ENCODE peak calls at places on chromosome 12, in five cellular contexts. S, C, B, Y and J are unnamed samples.
A peak's percentile ranks its signal among the peaks of the same experiment; 100 is the strongest.

GRCh38 chr12:93818488-93819047 is 141.4 kb downstream of the CRADD start:
- DNase-seq in S (no peak), C (peak; percentile 44), B (no peak), Y (no peak), J (no peak)

GRCh38 chr12:22626429-22626828 is 1.5 kb downstream of the ETNK1 start:
- DNase-seq in S (peak; percentile 51), C (no peak), B (no peak), Y (no peak), J (peak; percentile 15)

GRCh38 chr12:76653342-76653741 is 93.8 kb upstream of the OSBPL8 start:
- DNase-seq in S (no peak), C (no peak), B (no peak), Y (no peak), J (no peak)

GRCh38 chr12:112913038-112913688 is 6.4 kb downstream of the OAS1 start:
- DNase-seq in S (no peak), C (no peak), B (no peak), Y (no peak), J (no peak)

GRCh38 chr12:102568151-102568815 is 87.9 kb upstream of the IGF1 start:
- DNase-seq in S (no peak), C (no peak), B (no peak), Y (no peak), J (no peak)

GRCh38 chr12:53097207-53097563 is 282 bp upstream of the IGFBP6 start:
- DNase-seq in S (peak; percentile 40), C (no peak), B (no peak), Y (no peak), J (peak; percentile 51)

GRCh38 chr12:81208193-81208946 is 130.5 kb downstream of the ACSS3 start:
- DNase-seq in S (no peak), C (no peak), B (no peak), Y (no peak), J (peak; percentile 53)

GRCh38 chr12:252634-253033 is 10.0 kb downstream of the SLC6A13 start:
- DNase-seq in S (no peak), C (no peak), B (peak; percentile 39), Y (no peak), J (no peak)

GRCh38 chr12:10829994-10830393 is 3.8 kb upstream of the TAS2R10 start:
- DNase-seq in S (no peak), C (no peak), B (no peak), Y (no peak), J (no peak)

GRCh38 chr12:126668961-126669360 is 1598.0 kb upstream of the TMEM132C start:
- DNase-seq in S (no peak), C (no peak), B (no peak), Y (no peak), J (no peak)

GRCh38 chr12:96068636-96069035 is 33.2 kb upstream of the LTA4H start:
- DNase-seq in S (no peak), C (no peak), B (no peak), Y (no peak), J (no peak)

GRCh38 chr12:120369476-120370342 is 745 bp upstream of the MSI1 start:
- DNase-seq in S (no peak), C (no peak), B (peak; percentile 88), Y (no peak), J (no peak)

GRCh38 chr12:76690916-76691700 is 72.8 kb upstream of the ZDHHC17 start:
- DNase-seq in S (no peak), C (no peak), B (no peak), Y (no peak), J (no peak)

GRCh38 chr12:108886873-108887629 is 7.2 kb downstream of the DAO start:
- DNase-seq in S (no peak), C (no peak), B (no peak), Y (no peak), J (no peak)

GRCh38 chr12:25962932-25963525 is 4.5 kb downstream of the RASSF8 start:
- DNase-seq in S (peak; percentile 28), C (peak; percentile 33), B (no peak), Y (no peak), J (peak; percentile 47)

GRCh38 chr12:106652510-106653015 is 69.8 kb downstream of the RFX4 start:
- DNase-seq in S (no peak), C (no peak), B (no peak), Y (no peak), J (no peak)

GRCh38 chr12:127119600-127120140 is 1147.3 kb upstream of the TMEM132C start:
- DNase-seq in S (no peak), C (no peak), B (no peak), Y (no peak), J (no peak)

GRCh38 chr12:11794751-11795150 is 145.3 kb downstream of the ETV6 start:
- DNase-seq in S (no peak), C (no peak), B (no peak), Y (no peak), J (no peak)

GRCh38 chr12:48366131-48366530 is 15.4 kb upstream of the ZNF641 start:
- DNase-seq in S (no peak), C (no peak), B (no peak), Y (no peak), J (no peak)

GRCh38 chr12:112182499-112182898 is 57.1 kb downstream of the TRAFD1 start:
- DNase-seq in S (peak; percentile 55), C (no peak), B (no peak), Y (no peak), J (no peak)

GRCh38 chr12:66497000-66497897 is 181.6 kb downstream of the GRIP1 start:
- DNase-seq in S (no peak), C (no peak), B (peak; percentile 90), Y (no peak), J (no peak)

GRCh38 chr12:15209782-15210181 is 11.4 kb downstream of the RERG start:
- DNase-seq in S (no peak), C (no peak), B (no peak), Y (no peak), J (no peak)

GRCh38 chr12:85782711-85783110 is 53.5 kb downstream of the RASSF9 start:
- DNase-seq in S (no peak), C (no peak), B (no peak), Y (no peak), J (no peak)

GRCh38 chr12:12722351-12723146 is 5.4 kb downstream of the CDKN1B start:
- DNase-seq in S (no peak), C (no peak), B (peak; percentile 0), Y (no peak), J (no peak)

GRCh38 chr12:75525263-75525662 is 13.9 kb upstream of the KRR1 start:
- DNase-seq in S (no peak), C (no peak), B (no peak), Y (no peak), J (no peak)

GRCh38 chr12:101045486-101046474 is 164.3 kb downstream of the SLC5A8 start:
- DNase-seq in S (peak; percentile 26), C (no peak), B (no peak), Y (no peak), J (peak; percentile 68)

GRCh38 chr12:123995023-123995422 is 22.0 kb downstream of the ZNF664 start:
- DNase-seq in S (no peak), C (no peak), B (no peak), Y (no peak), J (no peak)

GRCh38 chr12:94404854-94405253 is 54.8 kb downstream of the CEP83 start:
- DNase-seq in S (no peak), C (no peak), B (no peak), Y (no peak), J (no peak)

GRCh38 chr12:131006036-131006735 is 52.5 kb downstream of the ADGRD1 start:
- DNase-seq in S (no peak), C (no peak), B (no peak), Y (no peak), J (no peak)

GRCh38 chr12:52837341-52837741 is 3.2 kb upstream of the KRT79 start:
- DNase-seq in S (no peak), C (no peak), B (no peak), Y (no peak), J (no peak)

GRCh38 chr12:56188116-56188785 is 1.0 kb downstream of the SMARCC2 start:
- DNase-seq in S (no peak), C (no peak), B (peak; percentile 79), Y (no peak), J (no peak)

GRCh38 chr12:119718141-119718540 is 50.2 kb downstream of the PRKAB1 start:
- DNase-seq in S (no peak), C (no peak), B (no peak), Y (no peak), J (no peak)

DNA sequence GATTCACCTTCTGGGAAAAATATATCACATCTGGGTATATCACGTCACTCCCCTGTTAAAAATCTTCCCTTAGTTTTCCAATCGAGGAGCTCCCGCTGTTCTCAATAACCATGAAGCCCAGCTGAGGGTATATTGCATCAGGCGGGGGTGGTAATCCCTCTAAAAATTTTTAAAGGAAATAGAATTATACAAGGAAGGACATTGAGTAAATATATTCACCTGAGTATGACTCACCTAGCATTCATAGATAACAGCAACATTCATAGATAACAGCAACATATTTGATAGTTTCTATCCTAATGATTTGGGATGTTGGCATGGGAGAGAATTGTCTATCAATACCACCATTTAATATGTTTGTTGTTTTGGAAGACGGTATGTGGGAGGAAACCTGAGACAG is 473.6 kb downstream of the RMST start:
- DNase-seq in S (no peak), C (no peak), B (no peak), Y (no peak), J (no peak)
- H3K9me3 ChIP-seq in S (no peaks in the 10 kb centered on the region), C (no peaks in the 10 kb centered on the region), B (peaks cover 2% of the 10 kb centered on the region), Y (no peaks in the 10 kb centered on the region), J (no peaks in the 10 kb centered on the region)

DNA sequence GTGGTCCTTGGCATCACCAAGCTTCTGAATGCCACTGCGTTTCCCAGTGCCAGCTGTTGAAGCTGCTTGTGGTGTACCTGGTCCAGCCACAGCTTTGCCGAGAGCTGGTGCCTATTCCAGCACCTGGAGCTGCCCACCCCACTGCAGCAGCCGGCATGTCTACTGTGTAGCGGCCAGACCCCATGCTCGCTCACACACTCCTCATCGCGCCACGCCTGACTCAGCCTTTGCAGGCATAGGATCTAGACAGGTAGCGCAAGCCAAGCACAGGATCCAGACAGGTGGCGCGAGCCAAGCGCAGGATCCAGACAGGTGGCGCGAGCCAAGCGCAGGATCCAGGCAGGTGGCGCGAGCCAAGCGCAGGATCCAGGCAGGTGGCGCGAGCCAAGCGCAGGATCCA is 11.6 kb upstream of the ZNF605 start:
- DNase-seq in S (no peak), C (no peak), B (no peak), Y (no peak), J (no peak)
- H3K9me3 ChIP-seq in S (no peaks in the 10 kb centered on the region), C (peaks cover 8% of the 10 kb centered on the region), B (peaks cover 32% of the 10 kb centered on the region), Y (peaks cover 11% of the 10 kb centered on the region), J (no peaks in the 10 kb centered on the region)

DNA sequence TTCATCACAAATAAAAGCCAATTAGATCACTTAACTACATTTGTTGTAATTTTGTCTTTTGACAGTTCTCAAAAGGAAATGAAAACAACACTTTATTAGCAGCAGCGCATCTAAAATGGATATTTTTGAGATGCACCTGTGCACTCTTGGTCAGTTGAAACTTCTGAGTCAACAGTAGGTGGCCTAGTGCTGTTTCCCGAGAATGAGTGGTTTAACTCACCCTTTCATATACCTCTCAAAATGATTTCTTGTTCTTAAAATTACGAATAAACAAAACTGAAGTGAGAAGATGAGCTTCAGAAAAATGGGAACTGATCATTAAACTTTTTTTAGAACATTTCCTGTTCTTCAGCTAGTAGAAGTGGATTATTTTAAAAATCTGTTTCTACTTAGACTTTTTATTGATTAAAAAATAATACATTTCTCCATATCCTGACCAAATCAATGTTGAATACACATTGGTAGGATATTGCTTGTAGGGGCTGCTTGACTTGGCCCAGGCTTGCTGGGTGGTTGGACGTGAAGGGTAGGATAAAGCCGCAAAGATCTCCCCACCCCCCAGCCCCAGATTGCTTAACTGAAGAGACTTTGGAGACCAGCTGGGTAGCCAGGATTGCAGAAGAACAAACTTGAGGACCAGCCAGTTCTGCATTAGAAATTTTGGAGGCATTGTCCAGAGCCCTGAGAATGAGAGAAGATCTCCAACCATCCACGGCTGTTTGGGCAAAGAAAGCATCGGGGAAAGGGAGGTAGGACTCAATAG is 22.3 kb upstream of the STK38L start:
- DNase-seq in S (no peak), C (no peak), B (no peak), Y (no peak), J (no peak)
- H3K9me3 ChIP-seq in S (no peaks in the 10 kb centered on the region), C (no peaks in the 10 kb centered on the region), B (no peaks in the 10 kb centered on the region), Y (peaks cover 3% of the 10 kb centered on the region), J (no peaks in the 10 kb centered on the region)

GRCh38 chr12:105235747-105236476 is at the start of gene APPL2:
- DNase-seq in S (peak; percentile 94), C (peak; percentile 91), B (peak; percentile 97), Y (peak; percentile 89), J (peak; percentile 94)
- H3K9me3 ChIP-seq in S (no peaks in the 10 kb centered on the region), C (no peaks in the 10 kb centered on the region), B (no peaks in the 10 kb centered on the region), Y (no peaks in the 10 kb centered on the region), J (no peaks in the 10 kb centered on the region)